ENCODE peak calls at places on chromosomes 11 and 22, in six cellular contexts. C is neuronal stem cell, A is IMR-90, M is mesenchymal stem cell, N is H9, J is H1. R is an unnamed sample.

GRCh38 chr22:39405346-39406085 is 5.9 kb downstream of the TAB1 start:
- DNase-seq in C (no peak), A (peak; percentile 65), M (no peak), N (no peak), J (no peak), R (no peak)

GRCh38 chr11:116035972-116036371 is 531.8 kb upstream of the CADM1 start:
- DNase-seq in C (no peak), A (no peak), M (no peak), N (no peak), J (no peak), R (no peak)

GRCh38 chr11:44659641-44660040 is 67.1 kb upstream of the TSPAN18 start:
- DNase-seq in C (no peak), A (no peak), M (no peak), N (no peak), J (no peak), R (no peak)

GRCh38 chr11:47390084-47390760 is 11.9 kb upstream of the SPI1 start:
- DNase-seq in C (no peak), A (no peak), M (no peak), N (no peak), J (no peak), R (no peak)

GRCh38 chr22:21642584-21643448 is 714 bp downstream of the SDF2L1 start:
- DNase-seq in C (no peak), A (peak; percentile 44), M (peak; percentile 75), N (peak; percentile 80), J (no peak), R (peak; percentile 87)

GRCh38 chr11:119551726-119552510 is 128.9 kb upstream of the THY1 start:
- DNase-seq in C (no peak), A (no peak), M (no peak), N (no peak), J (no peak), R (no peak)

GRCh38 chr11:130979386-130979972 is 63.2 kb upstream of the SNX19 start:
- DNase-seq in C (no peak), A (peak; percentile 61), M (peak; percentile 34), N (no peak), J (no peak), R (peak; percentile 53)

GRCh38 chr22:38941488-38941987 is 15.9 kb upstream of the APOBEC3A start:
- DNase-seq in C (no peak), A (no peak), M (no peak), N (no peak), J (no peak), R (no peak)

GRCh38 chr11:32210601-32211000 is 119.7 kb downstream of the RCN1 start:
- DNase-seq in C (no peak), A (peak; percentile 33), M (peak; percentile 1), N (no peak), J (no peak), R (no peak)

GRCh38 chr11:27777013-27777412 is 76.8 kb upstream of the BDNF start:
- DNase-seq in C (no peak), A (no peak), M (no peak), N (no peak), J (no peak), R (no peak)

GRCh38 chr11:67320011-67320410 is 16.7 kb downstream of the SSH3 start:
- DNase-seq in C (no peak), A (peak; percentile 71), M (no peak), N (no peak), J (no peak), R (no peak)

GRCh38 chr11:97854877-97855276 is 1165.9 kb upstream of the CNTN5 start:
- DNase-seq in C (no peak), A (no peak), M (no peak), N (no peak), J (no peak), R (no peak)

GRCh38 chr11:36013950-36014349 is 70.1 kb downstream of the LDLRAD3 start:
- DNase-seq in C (no peak), A (no peak), M (no peak), N (no peak), J (no peak), R (no peak)

GRCh38 chr22:37675930-37676571 is 615 bp downstream of the LGALS1 start:
- DNase-seq in C (no peak), A (no peak), M (peak; percentile 45), N (no peak), J (no peak), R (no peak)

GRCh38 chr22:45805413-45805812 is 133.8 kb downstream of the ATXN10 start:
- DNase-seq in C (no peak), A (no peak), M (no peak), N (no peak), J (no peak), R (no peak)

GRCh38 chr22:41274856-41275255 is 11.1 kb downstream of the RANGAP1 start:
- DNase-seq in C (no peak), A (no peak), M (no peak), N (no peak), J (no peak), R (no peak)

GRCh38 chr11:117175104-117175503 is 3.4 kb upstream of the SIDT2 start:
- DNase-seq in C (no peak), A (no peak), M (no peak), N (no peak), J (no peak), R (no peak)

GRCh38 chr11:71566081-71566620 is 788 bp downstream of the KRTAP5-10 start:
- DNase-seq in C (no peak), A (no peak), M (no peak), N (no peak), J (no peak), R (no peak)

GRCh38 chr22:24727218-24727851 is 47.2 kb downstream of the PIWIL3 start:
- DNase-seq in C (no peak), A (peak; percentile 94), M (peak; percentile 77), N (no peak), J (no peak), R (no peak)

GRCh38 chr11:13277719-13278619 is at the start of gene BMAL1:
- DNase-seq in C (no peak), A (no peak), M (peak; percentile 36), N (peak; percentile 37), J (no peak), R (peak; percentile 44)

GRCh38 chr11:104846216-104846615 is 52.0 kb downstream of the CASP12 start:
- DNase-seq in C (no peak), A (no peak), M (no peak), N (no peak), J (no peak), R (no peak)

GRCh38 chr11:68773521-68774187 is 22.3 kb upstream of the TESMIN start:
- DNase-seq in C (no peak), A (peak; percentile 85), M (no peak), N (no peak), J (no peak), R (no peak)

GRCh38 chr22:26823966-26824365 is 166.6 kb downstream of the MIAT start:
- DNase-seq in C (no peak), A (no peak), M (no peak), N (no peak), J (no peak), R (no peak)

GRCh38 chr11:73200256-73200655 is 17.8 kb upstream of the P2RY2 start:
- DNase-seq in C (no peak), A (no peak), M (peak; percentile 63), N (peak; percentile 66), J (no peak), R (peak; percentile 81)

GRCh38 chr11:73198677-73199076 is 19.4 kb upstream of the P2RY2 start:
- DNase-seq in C (peak; percentile 65), A (no peak), M (peak; percentile 22), N (peak; percentile 33), J (no peak), R (peak; percentile 95)

GRCh38 chr11:73201249-73201648 is 16.8 kb upstream of the P2RY2 start:
- DNase-seq in C (no peak), A (peak; percentile 39), M (peak; percentile 41), N (no peak), J (no peak), R (no peak)

GRCh38 chr11:73197348-73197747 is 20.7 kb upstream of the P2RY2 start:
- DNase-seq in C (no peak), A (no peak), M (no peak), N (no peak), J (no peak), R (no peak)

GRCh38 chr11:73199446-73199845 is 18.6 kb upstream of the P2RY2 start:
- DNase-seq in C (no peak), A (no peak), M (no peak), N (no peak), J (no peak), R (no peak)
- H2BK15ac ChIP-seq in C (no peak overlapping the region), A (no peak overlapping the region), M (no peak overlapping the region), N (no peak overlapping the region), J (no peak overlapping the region), R (no peak overlapping the region)

GRCh38 chr22:32791056-32791455 is 10.4 kb upstream of the TIMP3 start:
- DNase-seq in C (no peak), A (no peak), M (no peak), N (no peak), J (no peak), R (no peak)

GRCh38 chr22:32785636-32786418 is 15.7 kb upstream of the TIMP3 start:
- DNase-seq in C (no peak), A (no peak), M (no peak), N (no peak), J (no peak), R (no peak)

GRCh38 chr22:32789797-32790620 is 11.5 kb upstream of the TIMP3 start:
- DNase-seq in C (no peak), A (no peak), M (no peak), N (no peak), J (no peak), R (no peak)

GRCh38 chr22:32793604-32794003 is 7.9 kb upstream of the TIMP3 start:
- DNase-seq in C (no peak), A (no peak), M (no peak), N (no peak), J (no peak), R (no peak)

DNA sequence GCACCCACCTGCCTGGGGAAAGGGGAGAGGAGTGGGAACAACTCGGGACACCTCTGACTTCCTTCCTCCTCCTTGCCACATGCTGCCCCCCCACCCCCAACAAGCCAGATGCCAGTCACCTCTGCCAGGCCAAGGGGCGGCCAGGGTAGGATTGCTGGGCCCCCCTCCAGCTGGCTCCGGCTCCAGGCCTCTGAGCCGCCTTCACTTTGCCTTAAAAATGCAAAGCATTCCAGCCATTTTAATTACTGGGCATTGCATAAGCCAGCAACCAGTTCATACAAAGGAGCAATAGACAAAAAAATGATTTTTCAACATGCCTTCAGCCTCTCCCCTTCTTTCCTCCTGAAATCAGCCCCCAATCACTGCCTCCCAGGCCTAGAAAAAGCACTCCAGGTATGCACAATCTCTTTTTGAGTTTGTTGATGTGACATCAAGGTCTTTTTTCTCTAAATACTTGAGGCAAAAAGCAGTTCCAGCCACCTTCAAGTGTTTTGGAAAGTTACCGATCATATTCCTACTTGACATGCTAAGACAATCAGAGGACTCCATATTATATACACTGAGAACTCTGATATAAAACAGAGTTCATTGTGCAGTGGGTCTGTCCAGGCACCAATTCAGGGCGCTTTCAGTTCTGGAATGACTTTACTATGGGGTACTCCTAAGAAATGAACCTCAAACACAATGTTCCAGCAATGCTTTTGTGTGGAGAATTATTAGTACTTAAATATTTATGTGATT is 12.5 kb upstream of the TIMP3 start:
- DNase-seq in C (no peak), A (peak; percentile 72), M (no peak), N (no peak), J (no peak), R (peak; percentile 37)
- H4K8ac ChIP-seq in C (no peak overlapping the region), A (peak overlapping the region; percentile 87), M (peak overlapping the region; percentile 93), N (no peak overlapping the region), J (no peak overlapping the region), R (no peak overlapping the region)

GRCh38 chr11:112087212-112087611 is 539 bp downstream of the SDHD start:
- DNase-seq in C (no peak), A (no peak), M (no peak), N (no peak), J (no peak), R (peak; percentile 1)
- H3K18ac ChIP-seq in C (no peak overlapping the region), A (no peak overlapping the region), M (peak overlapping the region; percentile 92), N (no peak overlapping the region), J (no peak overlapping the region), R (no peak overlapping the region)

GRCh38 chr11:42528471-42528870 is 783.3 kb upstream of the API5 start:
- DNase-seq in C (no peak), A (no peak), M (no peak), N (no peak), J (no peak), R (no peak)
- H2BK15ac ChIP-seq in C (no peak overlapping the region), A (no peak overlapping the region), M (no peak overlapping the region), N (no peak overlapping the region), J (no peak overlapping the region), R (no peak overlapping the region)